ENCODE peak calls at places on chromosomes 4 and X, in six cellular contexts. V is T-helper 9 cell; R is activated naive CD8-positive, alpha-beta T cell treated with anti-CD3 and anti-CD28 coated beads, Interleukin-2, amount 50 U/mL, for 24 hours; Y is lung microvascular endothelial cell; B is activated naive CD4-positive, alpha-beta T cell treated with Interleukin-2 at 50 U/mL for 16 hours; K is kidney epithelial cell. E is an unnamed sample.

GRCh38 chrX:23341452-23341851 is 6.8 kb downstream of the PTCHD1 start:
- DNase-seq in V (no peak), R (no peak), Y (no peak), B (no peak), K (peak), E (no peak)

GRCh38 chr4:164550989-164551712 is 202.8 kb upstream of the SMIM31 start:
- DNase-seq in V (no peak), R (no peak), Y (no peak), B (no peak), K (no peak), E (no peak)

GRCh38 chr4:71659979-71660378 is 123.9 kb downstream of the GC start:
- DNase-seq in V (no peak), R (no peak), Y (no peak), B (no peak), K (no peak), E (no peak)

GRCh38 chrX:131763674-131764073 is 219.8 kb downstream of the OR13H1 start:
- DNase-seq in V (peak), R (no peak), Y (peak), B (no peak), K (peak), E (no peak)

GRCh38 chr4:127446309-127446708 is 186.4 kb upstream of the INTU start:
- DNase-seq in V (no peak), R (no peak), Y (no peak), B (no peak), K (no peak), E (no peak)

GRCh38 chr4:184460495-184461285 is 13.7 kb downstream of the IRF2 start:
- DNase-seq in V (no peak), R (no peak), Y (peak), B (no peak), K (no peak), E (no peak)

GRCh38 chrX:14027031-14027430 is 2.7 kb downstream of the GEMIN8 start:
- DNase-seq in V (no peak), R (no peak), Y (no peak), B (peak), K (no peak), E (peak)

GRCh38 chrX:110310896-110311295 is 7.0 kb downstream of the AMMECR1 start:
- DNase-seq in V (peak), R (peak), Y (no peak), B (peak), K (no peak), E (no peak)

GRCh38 chr4:56622176-56622575 is 58.9 kb downstream of the HOPX start:
- DNase-seq in V (no peak), R (no peak), Y (no peak), B (no peak), K (no peak), E (no peak)

GRCh38 chrX:38275615-38276014 is 51.7 kb downstream of the RPGR start:
- DNase-seq in V (no peak), R (no peak), Y (peak), B (no peak), K (peak), E (no peak)

GRCh38 chrX:16978193-16978984 is 31.9 kb downstream of the REPS2 start:
- DNase-seq in V (no peak), R (no peak), Y (no peak), B (no peak), K (no peak), E (no peak)

GRCh38 chr4:68490826-68491457 is 43.7 kb downstream of the TMPRSS11E start:
- DNase-seq in V (no peak), R (no peak), Y (peak), B (no peak), K (no peak), E (no peak)

GRCh38 chrX:45009371-45010000 is 136.5 kb downstream of the KDM6A start:
- DNase-seq in V (no peak), R (no peak), Y (no peak), B (no peak), K (no peak), E (no peak)

GRCh38 chr4:151417164-151417571 is 8.2 kb downstream of the FHIP1A start:
- DNase-seq in V (no peak), R (no peak), Y (peak), B (no peak), K (no peak), E (no peak)

GRCh38 chr4:78484574-78484973 is 67.0 kb upstream of the ANXA3 start:
- DNase-seq in V (no peak), R (no peak), Y (no peak), B (no peak), K (no peak), E (no peak)

GRCh38 chrX:155263854-155264628 is at the start of gene RAB39B:
- DNase-seq in V (peak), R (peak), Y (peak), B (peak), K (peak), E (peak)

GRCh38 chr4:106914223-106914622 is 121.9 kb downstream of the DKK2 start:
- DNase-seq in V (no peak), R (no peak), Y (no peak), B (no peak), K (no peak), E (no peak)

GRCh38 chr4:100187781-100188180 is 2.5 kb downstream of the DDIT4L start:
- DNase-seq in V (no peak), R (no peak), Y (no peak), B (no peak), K (no peak), E (no peak)

GRCh38 chr4:138192113-138192512 is 50.0 kb downstream of the SLC7A11 start:
- DNase-seq in V (no peak), R (no peak), Y (no peak), B (no peak), K (no peak), E (no peak)

GRCh38 chr4:48254381-48255072 is 15.1 kb downstream of the TEC start:
- DNase-seq in V (no peak), R (no peak), Y (peak), B (no peak), K (no peak), E (no peak)

GRCh38 chrX:111365770-111366325 is 46.1 kb downstream of the DCX start:
- DNase-seq in V (no peak), R (no peak), Y (no peak), B (no peak), K (no peak), E (no peak)

GRCh38 chrX:101450951-101451350 is 34.3 kb upstream of the ARMCX4 start:
- DNase-seq in V (no peak), R (no peak), Y (no peak), B (no peak), K (no peak), E (no peak)

GRCh38 chr4:1767770-1768366 is 25.2 kb upstream of the FGFR3 start:
- DNase-seq in V (no peak), R (peak), Y (peak), B (peak), K (no peak), E (no peak)

GRCh38 chr4:146340798-146341197 is 126.5 kb downstream of the REELD1 start:
- DNase-seq in V (no peak), R (no peak), Y (peak), B (no peak), K (no peak), E (no peak)

GRCh38 chrX:63506320-63506719 is 155.2 kb upstream of the SPIN4 start:
- DNase-seq in V (no peak), R (no peak), Y (peak), B (no peak), K (no peak), E (no peak)

GRCh38 chr4:108149588-108150380 is 18.9 kb downstream of the LEF1 start:
- DNase-seq in V (no peak), R (no peak), Y (no peak), B (no peak), K (no peak), E (no peak)

GRCh38 chr4:8325284-8325973 is 55.9 kb downstream of the HTRA3 start:
- DNase-seq in V (no peak), R (no peak), Y (no peak), B (no peak), K (no peak), E (no peak)

GRCh38 chrX:120499301-120500097 is 30.4 kb upstream of the LAMP2 start:
- DNase-seq in V (no peak), R (no peak), Y (no peak), B (no peak), K (no peak), E (no peak)

GRCh38 chrX:29237972-29238371 is 650.7 kb downstream of the IL1RAPL1 start:
- DNase-seq in V (no peak), R (no peak), Y (no peak), B (no peak), K (no peak), E (no peak)

GRCh38 chr4:182978152-182978827 is 61.1 kb upstream of the DCTD start:
- DNase-seq in V (no peak), R (peak), Y (peak), B (no peak), K (peak), E (no peak)

GRCh38 chrX:20042221-20042620 is 51.4 kb upstream of the BCLAF3 start:
- DNase-seq in V (no peak), R (no peak), Y (no peak), B (no peak), K (no peak), E (no peak)

GRCh38 chrX:108641589-108642272 is 94.6 kb downstream of the IRS4 start:
- DNase-seq in V (no peak), R (no peak), Y (no peak), B (no peak), K (no peak), E (no peak)

GRCh38 chrX:53571494-53571893 is 115.0 kb downstream of the HUWE1 start:
- DNase-seq in V (no peak), R (no peak), Y (no peak), B (no peak), K (no peak), E (no peak)

GRCh38 chr4:174522183-174523002 is at the start of gene HPGD:
- DNase-seq in V (peak), R (peak), Y (no peak), B (peak), K (no peak), E (peak)

GRCh38 chr4:182307746-182308145 is 64.5 kb downstream of the TENM3 start:
- DNase-seq in V (no peak), R (no peak), Y (no peak), B (no peak), K (peak), E (no peak)

E was measured in stimulated activated naive CD4-positive, alpha-beta T cell.